ENCODE peak calls at places on chromosome 7, in four cellular contexts. A is K562, C is HepG2, G is GM12878. E is an unnamed sample.

GRCh38 chr7:28145931-28146330 is 34.7 kb downstream of the JAZF1 start:
- DNase-seq in A (no peak), C (no peak), G (no peak), E (no peak)

GRCh38 chr7:158507917-158508316 is 79.7 kb downstream of the PTPRN2 start:
- DNase-seq in A (no peak), C (no peak), G (no peak), E (no peak)

GRCh38 chr7:4234498-4234855 is 447.6 kb upstream of the FOXK1 start:
- DNase-seq in A (no peak), C (no peak), G (no peak), E (no peak)

GRCh38 chr7:6164491-6164890 is 107.9 kb downstream of the CYTH3 start:
- DNase-seq in A (peak; percentile 46), C (no peak), G (no peak), E (peak; percentile 74)

GRCh38 chr7:69025249-69025648 is 573.0 kb upstream of the AUTS2 start:
- DNase-seq in A (no peak), C (no peak), G (no peak), E (no peak)

GRCh38 chr7:12401538-12402364 is 1.9 kb downstream of the VWDE start:
- DNase-seq in A (no peak), C (no peak), G (no peak), E (no peak)

GRCh38 chr7:135944753-135945152 is 32.4 kb downstream of the MTPN start:
- DNase-seq in A (no peak), C (no peak), G (no peak), E (no peak)

GRCh38 chr7:50939026-50939425 is 156.3 kb upstream of the GRB10 start:
- DNase-seq in A (no peak), C (no peak), G (no peak), E (no peak)

GRCh38 chr7:139563856-139564255 is 40.4 kb downstream of the CLEC2L start:
- DNase-seq in A (no peak), C (no peak), G (no peak), E (no peak)

GRCh38 chr7:36344618-36345017 is 45.0 kb upstream of the ANLN start:
- DNase-seq in A (no peak), C (no peak), G (no peak), E (no peak)
- TF ChIP-seq RAD21 in A (no peak), C (no peak), G (no peak), E (no peak)

GRCh38 chr7:73443543-73444255 is 10.1 kb downstream of the FZD9 start:
- DNase-seq in A (no peak), C (no peak), G (no peak), E (no peak)
- TF ChIP-seq NFIC in A (no peak), C (no peak), G (no peak), E (no peak)

GRCh38 chr7:29237483-29237882 is 42.9 kb downstream of the CHN2 start:
- DNase-seq in A (no peak), C (peak; percentile 23), G (no peak), E (no peak)
- TF ChIP-seq RAD21 in A (no peak), C (no peak), G (no peak), E (no peak)

DNA sequence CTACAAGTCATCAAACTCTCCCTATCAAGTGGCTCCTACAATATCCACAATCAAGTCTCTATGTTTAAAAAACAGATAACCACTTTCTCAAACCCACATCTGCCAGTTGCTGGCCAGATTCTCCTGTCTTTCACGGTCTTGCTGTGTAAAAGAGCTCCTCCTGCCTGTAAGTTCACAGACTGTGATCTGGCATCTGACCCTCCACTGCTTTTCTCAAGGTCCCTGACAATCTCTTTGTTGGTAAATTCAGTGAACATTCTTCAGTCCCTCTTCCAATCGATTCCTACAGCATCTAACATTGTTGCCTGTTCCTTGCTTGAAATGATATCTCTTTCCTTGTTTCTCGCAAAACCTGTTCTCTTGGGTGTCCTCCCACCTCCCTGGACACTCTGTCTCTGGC is 18.5 kb upstream of the LMOD2 start:
- DNase-seq in A (no peak), C (no peak), G (no peak), E (no peak)
- TF ChIP-seq NFIC in A (no peak), C (no peak), G (no peak), E (no peak)

DNA sequence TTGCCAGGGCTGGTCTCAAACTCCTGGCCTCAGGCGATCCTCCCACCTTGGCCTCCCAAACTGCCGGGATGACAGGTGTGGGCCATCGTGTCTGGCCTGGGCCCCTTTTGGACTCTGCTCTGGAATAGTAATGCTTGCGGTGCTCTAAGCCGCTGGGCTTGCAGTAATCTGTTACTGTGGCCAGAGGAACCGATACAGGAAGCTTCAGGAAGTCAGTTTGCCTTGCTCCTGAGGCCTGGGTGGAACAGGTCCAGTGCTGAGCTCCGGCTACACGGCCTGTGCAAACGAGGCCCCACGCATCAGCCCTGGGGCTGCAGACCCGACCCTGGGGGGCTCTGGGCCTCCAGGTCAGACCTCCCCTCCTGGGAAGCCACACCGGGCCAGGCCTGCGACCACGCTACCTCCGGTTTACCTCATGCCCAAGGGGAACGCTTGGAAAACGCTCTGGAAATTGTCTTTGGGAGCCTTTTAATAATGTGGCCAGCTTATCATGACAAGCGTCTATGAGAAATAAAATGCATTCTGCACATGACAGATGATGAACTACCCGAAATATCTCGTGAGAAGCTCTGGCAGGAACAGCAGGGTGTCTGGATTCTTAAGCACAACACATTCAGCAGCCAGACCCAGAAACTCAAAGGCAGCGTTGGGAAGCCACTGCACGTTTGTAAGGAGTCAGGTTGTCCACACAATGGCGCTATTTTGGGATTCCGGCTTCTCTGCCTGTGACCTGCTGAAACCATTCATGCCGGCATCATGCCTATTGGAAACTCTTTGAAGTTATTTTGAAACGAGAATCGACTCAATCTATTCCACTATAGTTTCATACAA is 10.1 kb upstream of the ADAP1 start:
- DNase-seq in A (no peak), C (peak; percentile 64), G (no peak), E (peak; percentile 89)
- TF ChIP-seq RAD21 in A (no peak), C (no peak), G (no peak), E (peak; percentile 60)

GRCh38 chr7:108294595-108294994 is 161.6 kb downstream of the NRCAM start:
- DNase-seq in A (no peak), C (no peak), G (no peak), E (no peak)
- TF ChIP-seq NFIC in A (no peak), C (no peak), G (no peak), E (no peak)

GRCh38 chr7:76347710-76348109 is 11.1 kb downstream of the YWHAG start:
- DNase-seq in A (no peak), C (no peak), G (no peak), E (no peak)
- TF ChIP-seq RAD21 in A (no peak), C (no peak), G (no peak), E (no peak)

E was measured in SK-N-SH.